ENCODE peak calls at places on chromosomes 5 and 9, in six cellular contexts. D is upper lobe of left lung; N is fibroblast of mammary gland; I is fibroblast of lung; W is CD4-positive, alpha-beta T cell; K is B cell. Z is an unnamed sample.

GRCh38 chr9:113599647-113600476 is 136.3 kb downstream of the RGS3 start:
- DNase-seq in I (peak; percentile 87), D (no peak), N (peak; percentile 93), K (no peak), W (no peak), Z (no peak)

GRCh38 chr9:119370816-119371215 is 1.6 kb upstream of the BRINP1 start:
- DNase-seq in I (peak; percentile 5), N (peak; percentile 31), W (no peak), D (no peak), K (no peak), Z (no peak)

GRCh38 chr5:12848709-12849108 is 944.5 kb upstream of the CTNND2 start:
- DNase-seq in D (no peak), K (no peak), I (no peak), N (no peak), W (no peak), Z (no peak)

GRCh38 chr5:40991168-40991980 is 79.8 kb downstream of the MROH2B start:
- DNase-seq in N (peak; percentile 96), I (peak; percentile 99), D (peak; percentile 49), K (no peak), W (no peak), Z (no peak)

GRCh38 chr9:92496401-92496800 is 14.1 kb upstream of the ASPN start:
- DNase-seq in D (no peak), I (peak; percentile 51), W (no peak), K (no peak), N (peak; percentile 38), Z (no peak)

GRCh38 chr5:167451091-167451490 is 840.4 kb upstream of the WWC1 start:
- DNase-seq in D (no peak), I (no peak), W (no peak), N (peak; percentile 60), K (no peak), Z (no peak)

GRCh38 chr5:52607425-52607824 is 180.3 kb upstream of the ITGA1 start:
- DNase-seq in K (no peak), W (no peak), D (no peak), I (no peak), N (no peak), Z (no peak)

GRCh38 chr5:132385321-132386105 is 16.0 kb downstream of the SLC22A5 start:
- DNase-seq in N (peak; percentile 71), K (peak; percentile 83), D (peak; percentile 57), W (peak; percentile 62), I (peak; percentile 71), Z (peak; percentile 62)

GRCh38 chr9:2621678-2622360 is at the start of gene VLDLR:
- DNase-seq in D (peak; percentile 44), W (no peak), K (no peak), I (peak; percentile 25), N (no peak), Z (peak; percentile 73)

GRCh38 chr5:92208265-92208664 is 825.1 kb upstream of the ARRDC3 start:
- DNase-seq in D (no peak), W (no peak), I (no peak), N (no peak), K (no peak), Z (no peak)

GRCh38 chr9:20551236-20551635 is 71.1 kb downstream of the MLLT3 start:
- DNase-seq in D (no peak), K (no peak), I (no peak), N (no peak), W (no peak), Z (no peak)

GRCh38 chr5:136638084-136638483 is 272.7 kb upstream of the TRPC7 start:
- DNase-seq in D (no peak), K (no peak), N (no peak), W (no peak), I (no peak), Z (no peak)
- TF ChIP-seq CTCF in D (no peak), K (no peak), N (peak; percentile 1), W (no peak), I (no peak), Z (no peak)

DNA sequence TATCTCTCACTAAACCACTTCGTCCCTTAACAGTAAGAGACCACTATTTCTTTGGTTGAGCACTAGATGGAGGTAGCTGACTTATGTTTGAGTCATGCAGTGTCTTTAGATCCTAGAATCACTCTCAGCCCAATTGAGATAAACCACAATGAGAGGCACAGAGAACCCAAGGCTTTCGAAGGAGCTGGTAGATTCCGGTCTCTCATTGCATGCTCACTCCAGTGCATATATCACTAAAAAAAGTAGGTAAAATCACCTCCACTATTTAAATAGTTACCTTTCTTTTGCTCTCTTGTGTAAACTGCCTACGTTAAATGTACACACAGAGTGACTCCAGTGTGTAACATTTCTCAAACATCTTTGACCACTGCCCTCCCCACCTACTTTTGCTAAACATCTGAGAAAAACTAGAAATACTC is 27.6 kb downstream of the ACTL7A start:
- DNase-seq in K (no peak), I (peak; percentile 38), N (peak; percentile 46), D (no peak), W (no peak), Z (no peak)
- TF ChIP-seq CTCF in K (no peak), I (no peak), N (peak; percentile 22), D (no peak), W (no peak), Z (no peak)

GRCh38 chr5:177303121-177303924 is at the start of the genes PRELID1 and RAB24:
- DNase-seq in N (peak; percentile 69), W (peak; percentile 92), D (peak; percentile 92), K (peak; percentile 88), I (peak; percentile 79), Z (peak; percentile 95)

GRCh38 chr5:177300971-177301370 is 2.5 kb downstream of the RAB24 start:
- DNase-seq in W (no peak), I (no peak), N (no peak), K (no peak), D (no peak), Z (peak; percentile 2)

GRCh38 chr5:177301503-177302165 is 1.9 kb downstream of the RAB24 start:
- DNase-seq in D (peak; percentile 85), W (no peak), I (no peak), K (no peak), N (peak; percentile 30), Z (peak; percentile 64)

GRCh38 chr5:177303925-177304391 is 359 bp downstream of the PRELID1 start:
- DNase-seq in K (no peak), W (no peak), I (peak; percentile 9), D (peak; percentile 22), N (no peak), Z (no peak)

DNA sequence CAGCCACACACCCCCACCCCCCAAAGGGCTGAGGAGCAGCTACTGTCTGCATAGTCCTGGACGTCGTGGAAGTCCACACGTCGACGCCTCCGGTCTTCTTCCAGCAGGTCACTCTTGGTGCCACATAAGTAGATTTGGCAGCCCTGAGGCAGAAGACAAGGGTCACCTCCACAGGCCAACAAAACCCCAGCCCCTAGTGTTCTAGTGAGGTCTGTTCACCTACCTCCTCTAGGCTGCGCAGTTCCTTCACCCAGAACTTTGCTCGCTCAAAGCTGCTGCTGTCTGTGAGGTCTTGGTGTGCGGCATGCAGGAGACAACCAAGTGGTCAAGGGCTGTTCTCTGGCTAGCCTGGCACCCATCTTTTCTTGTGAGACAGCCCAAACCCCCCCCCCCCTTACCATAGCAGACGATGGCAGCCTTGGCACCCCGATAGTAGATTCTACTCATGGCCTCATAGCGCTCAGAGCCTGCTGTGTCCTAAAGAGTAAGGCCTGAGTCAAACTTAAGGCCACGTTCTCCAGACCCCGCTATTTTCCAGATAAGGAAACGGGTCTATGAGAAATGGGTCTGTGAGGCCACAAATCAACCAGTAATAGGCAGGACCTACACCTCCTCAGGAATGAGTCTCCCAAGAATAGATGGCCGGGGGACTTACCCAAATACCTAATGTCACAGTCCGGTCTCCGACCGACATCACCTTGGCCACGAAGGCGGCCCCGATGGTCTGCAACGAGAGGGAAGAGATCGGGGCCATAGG is 987 bp downstream of the RAB24 start:
- DNase-seq in D (no peak), K (no peak), W (no peak), N (peak; percentile 36), I (peak; percentile 5), Z (no peak)
- TF ChIP-seq CTCF in D (no peak), K (no peak), W (no peak), N (no peak), I (no peak), Z (peak; percentile 26)

DNA sequence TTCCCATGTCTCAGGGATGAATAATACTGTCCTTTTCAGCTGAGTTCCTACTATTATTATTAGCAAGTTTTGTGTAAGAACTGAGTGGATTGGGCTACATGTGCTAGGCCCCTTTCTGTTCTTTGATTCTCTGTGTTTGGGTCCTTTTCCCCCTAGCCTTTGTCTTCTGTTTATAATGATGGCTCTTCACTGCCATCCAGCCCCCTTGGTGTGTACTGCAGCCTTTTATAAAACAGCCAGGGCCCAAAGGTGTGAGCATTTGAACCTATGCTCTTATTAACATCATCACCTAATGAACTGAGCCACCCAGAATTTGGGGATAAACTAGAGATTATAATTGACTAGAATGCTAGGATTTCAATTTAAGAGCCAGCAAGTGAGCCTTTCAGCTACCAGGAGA is 52.6 kb downstream of the PLAC8L1 start:
- DNase-seq in K (no peak), I (no peak), N (no peak), W (no peak), D (no peak), Z (no peak)
- TF ChIP-seq CTCF in K (no peak), I (no peak), N (peak; percentile 14), W (no peak), D (no peak), Z (peak; percentile 59)

GRCh38 chr9:130431536-130432303 is 13.0 kb upstream of the ASS1 start:
- DNase-seq in W (no peak), I (no peak), K (no peak), N (no peak), D (no peak), Z (no peak)

GRCh38 chr9:130433168-130433946 is 11.4 kb upstream of the ASS1 start:
- DNase-seq in N (no peak), I (peak; percentile 35), K (no peak), W (no peak), D (no peak), Z (no peak)

GRCh38 chr9:130430734-130431535 is 13.8 kb upstream of the ASS1 start:
- DNase-seq in K (no peak), D (no peak), N (no peak), I (no peak), W (no peak), Z (no peak)

GRCh38 chr9:130432796-130433167 is 12.0 kb upstream of the ASS1 start:
- DNase-seq in I (no peak), K (no peak), N (no peak), W (no peak), D (no peak), Z (no peak)

GRCh38 chr9:130432362-130432761 is 12.4 kb upstream of the ASS1 start:
- DNase-seq in N (no peak), K (no peak), D (no peak), W (no peak), I (no peak), Z (no peak)
- TF ChIP-seq CTCF in N (no peak), K (no peak), D (no peak), W (no peak), I (no peak), Z (no peak)

GRCh38 chr9:90142580-90142979 is 500.0 kb downstream of the DIRAS2 start:
- DNase-seq in D (peak; percentile 42), K (peak; percentile 66), N (peak; percentile 50), I (peak; percentile 53), W (peak; percentile 53), Z (no peak)
- TF ChIP-seq CTCF in D (peak; percentile 57), K (peak; percentile 76), N (peak; percentile 45), I (peak; percentile 34), W (peak; percentile 83), Z (peak; percentile 79)

GRCh38 chr5:115601709-115602584 is at the start of gene TICAM2:
- DNase-seq in I (peak; percentile 69), N (peak; percentile 81), W (peak; percentile 56), D (peak; percentile 79), K (peak; percentile 74), Z (peak; percentile 71)
- TF ChIP-seq CTCF in I (no peak), N (no peak), W (no peak), D (peak; percentile 28), K (peak; percentile 54), Z (peak; percentile 55)

Z was measured in type B pancreatic cell.